ENCODE peak calls at places on chromosomes 2 and 18, in seven cellular contexts. K is kidney, W is PC-9, D is mucosa of descending colon, H is breast epithelium, O is cardiac muscle cell, L is body of pancreas. Q is an unnamed sample. For H3K4me1 and H3K36me3, the result is how much of the 10 kb centered on the place peaks cover.

GRCh38 chr2:217935901-217936684 is 66.7 kb downstream of the TNS1 start:
- DNase-seq in K (peak), D (peak), O (peak), L (no peak), W (no peak), H (no peak), Q (no peak)

GRCh38 chr2:237315170-237315880 is 98.6 kb downstream of the COL6A3 start:
- DNase-seq in D (peak), O (peak), K (peak), W (no peak), L (peak), H (peak), Q (peak)

GRCh38 chr2:214569419-214570035 is 158.7 kb downstream of the VWC2L start:
- DNase-seq in K (no peak), D (no peak), O (no peak), L (no peak), H (no peak), W (no peak), Q (no peak)

GRCh38 chr18:45775241-45775676 is 50.2 kb upstream of the SIGLEC15 start:
- DNase-seq in K (peak), W (peak), D (peak), L (peak), H (peak), O (peak), Q (peak)

GRCh38 chr18:3541549-3542386 is 91.8 kb downstream of the TGIF1 start:
- DNase-seq in W (peak), L (no peak), O (no peak), H (no peak), K (no peak), D (no peak), Q (no peak)

GRCh38 chr2:18559941-18560796 is at the start of gene RDH14:
- DNase-seq in W (peak), L (peak), O (peak), D (peak), H (peak), K (peak), Q (peak)

GRCh38 chr2:12284487-12284886 is 432.2 kb upstream of the TRIB2 start:
- DNase-seq in W (no peak), K (no peak), D (no peak), H (no peak), L (no peak), O (peak), Q (no peak)

GRCh38 chr2:44246436-44246835 is 28.8 kb upstream of the SLC3A1 start:
- DNase-seq in K (no peak), W (no peak), D (no peak), L (no peak), H (no peak), O (peak), Q (no peak)

GRCh38 chr2:123363076-123363475 is 662.0 kb upstream of the CNTNAP5 start:
- DNase-seq in L (no peak), O (no peak), K (no peak), D (no peak), W (no peak), H (no peak), Q (no peak)

DNA sequence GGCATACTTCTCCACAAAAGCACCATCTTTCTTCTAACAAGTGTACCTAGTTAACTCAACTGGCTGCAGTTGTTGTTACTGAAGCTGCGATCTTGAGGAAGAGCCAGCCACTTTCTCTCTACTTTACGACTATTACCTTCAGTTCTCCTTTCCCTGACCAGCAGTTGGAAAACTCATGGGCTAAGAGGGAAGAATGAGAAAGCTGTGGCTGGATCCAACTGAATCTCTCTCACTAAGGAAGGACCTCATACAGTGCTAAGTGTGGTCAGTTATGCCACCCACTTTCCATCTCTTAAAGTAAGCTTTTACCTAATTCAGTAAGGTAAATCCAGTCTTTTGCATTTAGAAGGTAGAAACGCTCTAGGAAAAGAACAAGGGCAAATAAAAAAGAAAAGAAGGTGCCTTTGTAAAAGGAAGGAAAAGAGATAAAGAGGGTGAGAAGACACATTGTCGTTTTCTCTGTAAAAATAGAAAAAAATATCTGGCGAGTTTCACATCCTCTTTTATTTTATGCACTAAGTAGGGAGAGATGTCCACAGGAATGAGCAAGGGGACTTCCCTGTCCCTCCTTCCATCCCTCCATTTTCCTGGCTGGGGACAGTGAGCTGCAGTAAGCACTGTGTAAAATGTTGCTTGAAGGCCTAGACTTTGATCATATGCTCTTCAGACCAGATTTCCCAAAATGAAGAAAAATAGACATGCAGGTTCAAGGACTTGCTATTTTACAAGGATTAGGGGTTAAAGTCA is 73.4 kb downstream of the PLEKHM3 start:
- DNase-seq in D (no peak), K (no peak), L (no peak), H (no peak), O (no peak), W (no peak), Q (no peak)
- H3K4me1 ChIP-seq in D (under half), K (under half), L (under half), H (under half), O (under half), W (under half), Q (under half)

GRCh38 chr2:40955635-40956034 is 503.7 kb upstream of the SLC8A1 start:
- DNase-seq in D (no peak), O (no peak), W (no peak), H (no peak), L (no peak), K (no peak), Q (no peak)
- TF ChIP-seq CTCF in D (no peak), O (no peak), W (no peak), H (no peak), L (no peak), K (no peak), Q (no peak)

DNA sequence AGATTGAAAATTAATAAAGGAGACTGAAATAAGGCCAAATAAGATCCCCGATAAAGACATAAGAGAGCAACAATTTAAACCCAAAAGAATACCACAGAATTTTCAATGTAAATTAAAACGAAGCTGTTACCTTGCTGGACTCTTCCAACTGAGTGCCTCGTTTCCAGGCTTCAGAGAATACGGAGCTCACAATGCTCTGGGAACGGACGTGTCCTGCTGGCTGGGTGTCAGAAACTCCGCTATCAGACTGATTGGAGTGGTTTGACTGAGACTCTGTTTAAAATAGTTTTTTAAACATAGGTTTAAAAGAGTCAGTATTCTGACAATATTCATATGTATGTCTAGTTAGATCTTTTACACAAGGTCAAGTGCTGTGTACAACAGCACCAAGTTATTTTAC is 90.4 kb downstream of the RAPH1 start:
- DNase-seq in D (no peak), H (no peak), L (no peak), K (no peak), O (no peak), W (no peak), Q (no peak)
- H3K36me3 ChIP-seq in D (under half), H (under half), L (under half), K (under half), O (under half), W (under half), Q (under half)

GRCh38 chr18:22913861-22914260 is 19.3 kb upstream of the RBBP8 start:
- DNase-seq in L (peak), W (peak), O (no peak), D (peak), K (peak), H (peak), Q (no peak)
- H3K4me1 ChIP-seq in L (under half), W (under half), O (under half), D (under half), K (under half), H (under half), Q (under half)

GRCh38 chr2:152464853-152465470 is 130.0 kb downstream of the FMNL2 start:
- DNase-seq in K (no peak), H (no peak), L (no peak), D (no peak), O (peak), W (no peak), Q (no peak)
- TF ChIP-seq CTCF in K (no peak), H (no peak), L (no peak), D (no peak), O (no peak), W (no peak), Q (no peak)

GRCh38 chr2:229779650-229780049 is 65.3 kb upstream of the DNER start:
- DNase-seq in L (no peak), O (no peak), D (no peak), K (no peak), W (no peak), H (no peak), Q (no peak)

GRCh38 chr2:229784791-229785190 is 70.4 kb upstream of the DNER start:
- DNase-seq in H (no peak), O (no peak), W (no peak), D (no peak), K (no peak), L (no peak), Q (no peak)

GRCh38 chr2:229780856-229781773 is 66.8 kb upstream of the DNER start:
- DNase-seq in H (no peak), W (peak), D (no peak), O (peak), K (no peak), L (no peak), Q (no peak)

GRCh38 chr2:229777716-229778115 is 63.4 kb upstream of the DNER start:
- DNase-seq in D (no peak), K (no peak), O (no peak), L (no peak), H (no peak), W (no peak), Q (no peak)

DNA sequence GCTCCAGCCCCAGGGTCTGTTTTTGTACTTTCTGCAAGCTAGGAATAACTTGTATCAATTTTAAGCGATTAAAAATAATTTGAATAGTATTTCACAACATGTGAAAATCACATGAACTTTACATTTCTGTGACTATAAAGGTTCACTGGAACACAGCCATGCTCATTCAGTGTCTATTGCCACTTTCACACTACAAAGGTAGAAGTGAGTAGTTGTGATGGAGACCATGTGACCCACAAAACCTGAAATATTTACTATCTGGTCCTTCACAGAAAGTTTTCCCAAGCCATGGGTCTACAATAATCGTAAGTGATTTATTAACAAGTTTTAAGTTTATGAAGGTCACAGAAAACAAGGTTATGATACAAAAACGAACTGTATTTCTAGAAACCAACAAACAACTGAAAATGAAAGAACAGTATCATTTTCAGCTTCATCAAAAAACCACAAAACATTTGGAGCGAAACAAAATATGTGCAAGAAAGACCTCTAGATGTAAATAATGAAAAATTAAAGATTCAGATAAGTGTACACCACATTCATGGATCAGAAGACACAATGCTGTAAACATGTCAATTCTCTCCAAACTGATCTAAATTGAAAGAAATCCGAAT is 68.9 kb upstream of the DNER start:
- DNase-seq in K (no peak), H (no peak), O (no peak), D (no peak), W (no peak), L (no peak), Q (no peak)
- H3K36me3 ChIP-seq in K (under half), H (under half), O (under half), D (under half), W (under half), L (under half), Q (under half)